ENCODE peak calls at places on chromosome 19, in five cellular contexts. One of them, this sample, is unnamed.

GRCh38 chr19:16022681-16023557 is 53.4 kb upstream of the TPM4 start:
- DNase-seq in K562: no peak
- DNase-seq in HepG2: no peak
- DNase-seq in H1: no peak
- DNase-seq in GM12878: no peak
- DNase-seq in this sample: peak

GRCh38 chr19:19552811-19553210 is 14.7 kb downstream of the CILP2 start:
- DNase-seq in GM12878: no peak
- DNase-seq in K562: peak
- DNase-seq in HepG2: no peak
- DNase-seq in H1: peak
- DNase-seq in this sample: peak

GRCh38 chr19:48495391-48495790 is 16.2 kb downstream of the LMTK3 start:
- DNase-seq in GM12878: no peak
- DNase-seq in H1: no peak
- DNase-seq in K562: no peak
- DNase-seq in HepG2: no peak
- DNase-seq in this sample: no peak

GRCh38 chr19:56315076-56315828 is 613 bp upstream of the ZSCAN5A start:
- DNase-seq in H1: peak
- DNase-seq in GM12878: peak
- DNase-seq in HepG2: peak
- DNase-seq in K562: peak
- DNase-seq in this sample: peak

GRCh38 chr19:51716925-51717324 is 6.9 kb downstream of the HAS1 start:
- DNase-seq in GM12878: no peak
- DNase-seq in H1: no peak
- DNase-seq in HepG2: no peak
- DNase-seq in K562: no peak
- DNase-seq in this sample: no peak

GRCh38 chr19:56136362-56136761 is 4.7 kb upstream of the ZNF444 start:
- DNase-seq in GM12878: no peak
- DNase-seq in HepG2: peak
- DNase-seq in K562: no peak
- DNase-seq in H1: no peak
- DNase-seq in this sample: no peak

GRCh38 chr19:48629297-48629598 is 7.9 kb downstream of the DBP start:
- DNase-seq in K562: no peak
- DNase-seq in HepG2: no peak
- DNase-seq in H1: no peak
- DNase-seq in GM12878: no peak
- DNase-seq in this sample: no peak

GRCh38 chr19:55913643-55914268 is 18.4 kb downstream of the NLRP13 start:
- DNase-seq in GM12878: no peak
- DNase-seq in H1: no peak
- DNase-seq in K562: no peak
- DNase-seq in HepG2: no peak
- DNase-seq in this sample: peak

GRCh38 chr19:50818859-50819472 is 4.6 kb downstream of the KLK1 start:
- DNase-seq in GM12878: no peak
- DNase-seq in H1: no peak
- DNase-seq in HepG2: no peak
- DNase-seq in K562: no peak
- DNase-seq in this sample: no peak

GRCh38 chr19:18589380-18590272 is 1.0 kb downstream of the REX1BD start:
- DNase-seq in H1: peak
- DNase-seq in HepG2: peak
- DNase-seq in K562: peak
- DNase-seq in GM12878: no peak
- DNase-seq in this sample: peak

GRCh38 chr19:14821958-14822357 is 13.0 kb downstream of the OR7A5 start:
- DNase-seq in HepG2: no peak
- DNase-seq in GM12878: no peak
- DNase-seq in H1: no peak
- DNase-seq in K562: no peak
- DNase-seq in this sample: no peak

GRCh38 chr19:40217921-40218890 is at the start of gene TTC9B:
- DNase-seq in HepG2: no peak
- DNase-seq in H1: peak
- DNase-seq in GM12878: no peak
- DNase-seq in K562: peak
- DNase-seq in this sample: peak

GRCh38 chr19:43229315-43229714 is 23.9 kb upstream of the PSG4 start:
- DNase-seq in HepG2: peak
- DNase-seq in H1: no peak
- DNase-seq in GM12878: no peak
- DNase-seq in K562: no peak
- DNase-seq in this sample: no peak

GRCh38 chr19:55406091-55406868 is 1.3 kb downstream of the UBE2S start:
- DNase-seq in GM12878: no peak
- DNase-seq in K562: no peak
- DNase-seq in H1: no peak
- DNase-seq in HepG2: no peak
- DNase-seq in this sample: no peak

GRCh38 chr19:55239004-55239403 is 10.4 kb upstream of the TMEM86B start:
- DNase-seq in H1: no peak
- DNase-seq in HepG2: no peak
- DNase-seq in K562: no peak
- DNase-seq in GM12878: no peak
- DNase-seq in this sample: no peak

GRCh38 chr19:11261902-11262839 is at the start of gene DOCK6:
- DNase-seq in K562: peak
- DNase-seq in GM12878: no peak
- DNase-seq in H1: peak
- DNase-seq in HepG2: no peak
- DNase-seq in this sample: peak

GRCh38 chr19:17001603-17002183 is 24.9 kb downstream of the CPAMD8 start:
- DNase-seq in H1: peak
- DNase-seq in HepG2: no peak
- DNase-seq in K562: peak
- DNase-seq in GM12878: no peak
- DNase-seq in this sample: no peak

GRCh38 chr19:34480971-34481821 is at the start of gene WTIP:
- DNase-seq in K562: no peak
- DNase-seq in HepG2: peak
- DNase-seq in GM12878: no peak
- DNase-seq in H1: peak
- DNase-seq in this sample: peak

GRCh38 chr19:49758292-49758691 is 4.8 kb downstream of the TSKS start:
- DNase-seq in HepG2: no peak
- DNase-seq in K562: no peak
- DNase-seq in H1: no peak
- DNase-seq in GM12878: no peak
- DNase-seq in this sample: no peak

GRCh38 chr19:56933014-56933705 is 92.6 kb upstream of the PEG3 start:
- DNase-seq in H1: no peak
- DNase-seq in K562: no peak
- DNase-seq in HepG2: no peak
- DNase-seq in GM12878: no peak
- DNase-seq in this sample: no peak

GRCh38 chr19:23461120-23461519 is 65.8 kb upstream of the ZNF91 start:
- DNase-seq in HepG2: no peak
- DNase-seq in K562: no peak
- DNase-seq in GM12878: no peak
- DNase-seq in H1: no peak
- DNase-seq in this sample: no peak

GRCh38 chr19:51359294-51359693 is 6.9 kb downstream of the ETFB start:
- DNase-seq in H1: no peak
- DNase-seq in HepG2: no peak
- DNase-seq in K562: no peak
- DNase-seq in GM12878: no peak
- DNase-seq in this sample: no peak

GRCh38 chr19:13070425-13071140 is 32.1 kb downstream of the LYL1 start:
- DNase-seq in HepG2: no peak
- DNase-seq in GM12878: no peak
- DNase-seq in K562: no peak
- DNase-seq in H1: no peak
- DNase-seq in this sample: no peak

GRCh38 chr19:18513868-18514267 is 8.0 kb downstream of the ELL start:
- DNase-seq in H1: no peak
- DNase-seq in K562: no peak
- DNase-seq in HepG2: no peak
- DNase-seq in GM12878: no peak
- DNase-seq in this sample: peak

GRCh38 chr19:54458648-54459281 is 4.8 kb downstream of the LENG9 start:
- DNase-seq in HepG2: no peak
- DNase-seq in H1: no peak
- DNase-seq in GM12878: no peak
- DNase-seq in K562: peak
- DNase-seq in this sample: no peak

GRCh38 chr19:53511933-53512374 is 26.0 kb upstream of the ZNF331 start:
- DNase-seq in K562: peak
- DNase-seq in HepG2: peak
- DNase-seq in H1: peak
- DNase-seq in GM12878: no peak
- DNase-seq in this sample: peak

GRCh38 chr19:15251749-15252397 is 19.6 kb upstream of the EPHX3 start:
- DNase-seq in GM12878: no peak
- DNase-seq in K562: peak
- DNase-seq in HepG2: peak
- DNase-seq in H1: peak
- DNase-seq in this sample: peak

GRCh38 chr19:16535381-16535780 is 6.9 kb downstream of the CHERP start:
- DNase-seq in HepG2: no peak
- DNase-seq in K562: no peak
- DNase-seq in GM12878: no peak
- DNase-seq in H1: no peak
- DNase-seq in this sample: no peak

GRCh38 chr19:14248578-14249011 is 42.6 kb upstream of the ADGRL1 start:
- DNase-seq in H1: no peak
- DNase-seq in HepG2: no peak
- DNase-seq in K562: peak
- DNase-seq in GM12878: no peak
- DNase-seq in this sample: peak

GRCh38 chr19:3408996-3409345 is 42.6 kb downstream of the NFIC start:
- DNase-seq in GM12878: no peak
- DNase-seq in K562: peak
- DNase-seq in H1: no peak
- DNase-seq in HepG2: no peak
- DNase-seq in this sample: no peak
- TF ChIP-seq CHD2 in GM12878: no peak
- TF ChIP-seq CHD2 in K562: no peak
- TF ChIP-seq CHD2 in H1: no peak
- TF ChIP-seq CHD2 in HepG2: no peak
- TF ChIP-seq CHD2 in this sample: no peak

GRCh38 chr19:5112681-5113080 is 143.8 kb downstream of the KDM4B start:
- DNase-seq in GM12878: no peak
- DNase-seq in K562: no peak
- DNase-seq in H1: no peak
- DNase-seq in HepG2: no peak
- DNase-seq in this sample: no peak

GRCh38 chr19:5113101-5113557 is 144.2 kb downstream of the KDM4B start:
- DNase-seq in HepG2: no peak
- DNase-seq in K562: no peak
- DNase-seq in H1: no peak
- DNase-seq in GM12878: no peak
- DNase-seq in this sample: no peak

GRCh38 chr19:5110546-5110945 is 141.6 kb downstream of the KDM4B start:
- DNase-seq in HepG2: no peak
- DNase-seq in K562: no peak
- DNase-seq in H1: no peak
- DNase-seq in GM12878: no peak
- DNase-seq in this sample: no peak

GRCh38 chr19:5111051-5111450 is 142.1 kb downstream of the KDM4B start:
- DNase-seq in GM12878: no peak
- DNase-seq in K562: no peak
- DNase-seq in HepG2: no peak
- DNase-seq in H1: no peak
- DNase-seq in this sample: no peak

GRCh38 chr19:5112175-5112574 is 143.3 kb downstream of the KDM4B start:
- DNase-seq in K562: no peak
- DNase-seq in H1: no peak
- DNase-seq in HepG2: no peak
- DNase-seq in GM12878: no peak
- DNase-seq in this sample: no peak
- H3K9ac ChIP-seq in K562: no peak
- H3K9ac ChIP-seq in H1: no peak
- H3K9ac ChIP-seq in HepG2: no peak
- H3K9ac ChIP-seq in GM12878: no peak
- H3K9ac ChIP-seq in this sample: no peak

GRCh38 chr19:46756544-46756888 is 10.3 kb upstream of the STRN4 start:
- DNase-seq in H1: no peak
- DNase-seq in GM12878: no peak
- DNase-seq in K562: no peak
- DNase-seq in HepG2: no peak
- DNase-seq in this sample: no peak
- TF ChIP-seq CHD2 in H1: no peak
- TF ChIP-seq CHD2 in GM12878: no peak
- TF ChIP-seq CHD2 in K562: no peak
- TF ChIP-seq CHD2 in HepG2: no peak
- TF ChIP-seq CHD2 in this sample: no peak

GRCh38 chr19:44800461-44800860 is 8.4 kb upstream of the BCAM start:
- DNase-seq in H1: peak
- DNase-seq in HepG2: peak
- DNase-seq in GM12878: peak
- DNase-seq in K562: peak
- DNase-seq in this sample: peak
- H3K9ac ChIP-seq in H1: no peak
- H3K9ac ChIP-seq in HepG2: peak
- H3K9ac ChIP-seq in GM12878: no peak
- H3K9ac ChIP-seq in K562: peak
- H3K9ac ChIP-seq in this sample: no peak